ENCODE peak calls at places on chromosomes 3 and 15, in four cellular contexts. M is adrenal gland, A is astrocyte of the cerebellum, L is B cell. C is an unnamed sample.

GRCh38 chr3:76308541-76308940 is 523.2 kb upstream of the ZNF717 start:
- DNase-seq in M (no peak), A (no peak), L (no peak), C (peak)

GRCh38 chr15:60326824-60327654 is 70.7 kb downstream of the ANXA2 start:
- DNase-seq in M (no peak), L (peak), A (peak), C (no peak)

GRCh38 chr15:44616974-44617373 is 46.5 kb downstream of the SPG11 start:
- DNase-seq in L (no peak), M (no peak), A (no peak), C (no peak)

GRCh38 chr3:53083496-53083895 is 37.6 kb upstream of the SFMBT1 start:
- DNase-seq in M (no peak), L (no peak), A (no peak), C (peak)

GRCh38 chr3:190586631-190587000 is 72.7 kb downstream of the IL1RAP start:
- DNase-seq in A (no peak), M (no peak), L (peak), C (no peak)

GRCh38 chr3:72043212-72044133 is 258.5 kb upstream of the PROK2 start:
- DNase-seq in L (peak), M (no peak), A (no peak), C (no peak)

GRCh38 chr3:64316971-64317370 is 91.7 kb upstream of the PRICKLE2 start:
- DNase-seq in L (no peak), A (no peak), M (no peak), C (no peak)

GRCh38 chr3:185930393-185931107 is 7.3 kb downstream of the TRA2B start:
- DNase-seq in M (no peak), L (no peak), A (no peak), C (no peak)

GRCh38 chr3:126034481-126035361 is 49.2 kb downstream of the SLC41A3 start:
- DNase-seq in A (no peak), L (no peak), M (no peak), C (no peak)

GRCh38 chr3:67875338-67875737 is 220.9 kb upstream of the SUCLG2 start:
- DNase-seq in A (no peak), M (peak), L (no peak), C (no peak)

DNA sequence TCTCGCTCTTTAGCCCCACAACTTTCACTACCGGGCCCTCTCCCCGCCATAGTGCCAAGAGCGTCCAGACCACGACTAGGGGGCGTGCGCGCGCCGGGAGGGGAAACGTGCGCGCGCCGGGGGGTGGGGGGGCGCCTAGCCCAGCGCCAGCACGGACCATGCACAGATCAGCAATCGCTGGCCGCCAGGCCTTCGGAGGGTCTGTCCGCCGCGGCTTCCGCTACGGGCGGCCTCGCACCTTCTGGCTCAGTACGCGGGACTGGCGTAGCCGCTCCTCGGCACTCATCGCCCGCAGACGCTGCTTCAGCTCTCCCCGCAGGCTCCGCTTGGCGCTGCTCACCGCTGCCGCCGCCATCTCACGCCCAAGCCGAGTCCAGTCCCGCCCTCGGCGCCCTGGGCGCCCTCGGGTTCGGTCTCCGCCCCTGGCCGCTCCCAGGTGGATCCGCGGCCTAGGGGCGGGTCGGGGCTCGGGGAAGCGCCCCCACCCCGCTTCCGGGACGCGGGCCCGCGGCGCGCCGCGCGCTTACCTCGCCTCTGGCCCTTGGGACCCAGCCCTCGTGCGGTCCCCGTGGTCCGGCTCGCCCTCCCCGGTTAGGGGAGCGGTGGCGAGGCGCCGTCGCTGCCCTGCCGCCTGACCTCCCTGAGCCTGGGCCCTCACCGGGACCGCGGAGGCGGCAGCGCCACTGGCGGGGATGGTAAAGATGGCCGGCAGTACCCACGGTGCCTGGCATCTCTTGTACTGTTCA is at the start of gene MTHFS:
- DNase-seq in M (peak), L (peak), A (no peak), C (peak)
- TF ChIP-seq CTCF in M (peak), L (peak), A (peak), C (peak)

GRCh38 chr3:181288145-181288544 is 298.6 kb upstream of the DNAJC19 start:
- DNase-seq in M (no peak), A (no peak), L (no peak), C (no peak)
- TF ChIP-seq CTCF in M (no peak), A (no peak), L (no peak), C (no peak)

GRCh38 chr3:137035631-137036030 is 77.8 kb downstream of the IL20RB start:
- DNase-seq in A (no peak), M (no peak), L (no peak), C (no peak)
- TF ChIP-seq CTCF in A (peak), M (no peak), L (no peak), C (peak)

GRCh38 chr3:9400626-9401025 is 3.2 kb downstream of the SETD5 start:
- DNase-seq in L (no peak), M (no peak), A (no peak), C (no peak)

GRCh38 chr3:9401986-9402385 is 4.6 kb downstream of the SETD5 start:
- DNase-seq in M (no peak), A (no peak), L (no peak), C (no peak)

GRCh38 chr3:9398715-9399708 is 1.6 kb downstream of the SETD5 start:
- DNase-seq in M (no peak), A (no peak), L (peak), C (no peak)

GRCh38 chr3:9397911-9398714 is 698 bp downstream of the SETD5 start:
- DNase-seq in M (peak), A (no peak), L (peak), C (no peak)

GRCh38 chr3:9399746-9400145 is 2.3 kb downstream of the SETD5 start:
- DNase-seq in L (no peak), M (peak), A (peak), C (peak)
- TF ChIP-seq CTCF in L (no peak), M (no peak), A (no peak), C (no peak)

C was measured in AG09319.